ENCODE peak calls at places on chromosomes 16 and 17, in six cellular contexts. R is stimulated activated CD8-positive, alpha-beta memory T cell treated with anti-CD3 and anti-CD28 coated beads, Interleukin-2, amount 100 ng/mL, for 1 hour; V is GM12878; M is ureter; I is midbrain; E is stimulated activated CD4-positive, alpha-beta T cell treated with anti-CD3 and anti-CD28 coated beads, Interleukin-15, amount 100 ng/mL, for 1 hour. F is an unnamed sample.

GRCh38 chr17:10251212-10251948 is 53.0 kb upstream of the GAS7 start:
- DNase-seq in M (no peak), R (no peak), I (no peak), V (peak; percentile 76), E (no peak), F (no peak)

GRCh38 chr17:4540224-4541040 is 14.8 kb downstream of the MYBBP1A start:
- DNase-seq in M (no peak), V (no peak), E (no peak), R (no peak), I (no peak), F (peak; percentile 70)

GRCh38 chr17:9230861-9231260 is 209.6 kb downstream of the NTN1 start:
- DNase-seq in V (no peak), E (no peak), M (no peak), R (no peak), I (no peak), F (no peak)

GRCh38 chr16:2819179-2819938 is 2.3 kb downstream of the PRSS21 start:
- DNase-seq in R (no peak), E (no peak), I (no peak), V (no peak), M (no peak), F (peak; percentile 41)

GRCh38 chr16:15952265-15952711 is 2.9 kb downstream of the ABCC1 start:
- DNase-seq in E (no peak), I (no peak), M (no peak), V (no peak), R (no peak), F (no peak)

GRCh38 chr17:59367657-59368045 is 36.2 kb downstream of the YPEL2 start:
- DNase-seq in V (no peak), I (no peak), R (no peak), M (no peak), E (no peak), F (no peak)

GRCh38 chr16:17493012-17493411 is 22.3 kb upstream of the XYLT1 start:
- DNase-seq in V (no peak), R (no peak), E (no peak), M (no peak), I (no peak), F (no peak)

GRCh38 chr16:8962393-8963009 is 1.2 kb downstream of the USP7 start:
- DNase-seq in R (no peak), M (peak; percentile 52), E (no peak), V (no peak), I (no peak), F (peak; percentile 84)

GRCh38 chr17:8163978-8164814 is 1.4 kb upstream of the VAMP2 start:
- DNase-seq in E (no peak), I (no peak), R (no peak), V (no peak), M (peak; percentile 81), F (peak; percentile 87)

GRCh38 chr16:733382-734207 is 6.7 kb downstream of the HAGHL start:
- DNase-seq in E (no peak), R (no peak), M (no peak), I (no peak), V (no peak), F (no peak)

GRCh38 chr17:71260366-71260765 is 860.5 kb upstream of the SOX9 start:
- DNase-seq in I (no peak), R (no peak), V (no peak), M (no peak), E (no peak), F (no peak)

GRCh38 chr17:5078106-5079028 is at the start of gene ZFP3:
- DNase-seq in V (peak; percentile 56), E (peak; percentile 54), R (peak; percentile 53), M (peak; percentile 85), I (peak; percentile 87), F (peak; percentile 95)

GRCh38 chr16:81005644-81006471 is 827 bp downstream of the CMC2 start:
- DNase-seq in M (no peak), E (no peak), V (no peak), R (no peak), I (peak; percentile 40), F (no peak)

GRCh38 chr16:4376126-4376819 is 4.6 kb downstream of the VASN start:
- DNase-seq in M (peak; percentile 90), I (peak; percentile 83), V (no peak), R (no peak), E (no peak), F (peak; percentile 93)

GRCh38 chr16:57766714-57767348 is 31.3 kb downstream of the KATNB1 start:
- DNase-seq in E (no peak), I (no peak), V (no peak), R (no peak), M (no peak), F (peak; percentile 58)

GRCh38 chr16:11349599-11350276 is 4.5 kb downstream of the RMI2 start:
- DNase-seq in M (peak; percentile 67), I (peak; percentile 58), R (no peak), E (no peak), V (no peak), F (peak; percentile 76)

GRCh38 chr17:285751-286422 is 66.7 kb downstream of the RPH3AL start:
- DNase-seq in V (no peak), M (peak; percentile 35), E (no peak), R (no peak), I (no peak), F (no peak)

GRCh38 chr17:78899361-78900260 is 3.4 kb downstream of the CEP295NL start:
- DNase-seq in E (no peak), M (no peak), I (peak; percentile 57), V (no peak), R (no peak), F (peak; percentile 82)

GRCh38 chr17:31068291-31068690 is 26.5 kb upstream of the NF1 start:
- DNase-seq in V (no peak), E (no peak), M (no peak), R (no peak), I (peak; percentile 30), F (peak; percentile 44)

GRCh38 chr17:22703786-22704441 is 1011.6 kb downstream of the KCNJ18 start:
- DNase-seq in M (no peak), R (no peak), E (no peak), V (no peak), I (no peak), F (no peak)

GRCh38 chr17:41822216-41823140 is 9.7 kb downstream of the FKBP10 start:
- DNase-seq in V (no peak), E (no peak), R (no peak), M (no peak), I (no peak), F (peak; percentile 63)

GRCh38 chr17:78407387-78407990 is 29.0 kb downstream of the PGS1 start:
- DNase-seq in I (no peak), M (no peak), V (no peak), E (no peak), R (no peak), F (no peak)

GRCh38 chr16:53421248-53421647 is 13.0 kb upstream of the RBL2 start:
- DNase-seq in V (no peak), R (no peak), E (no peak), M (no peak), I (no peak), F (no peak)

GRCh38 chr16:72043539-72043938 is 10.8 kb upstream of the HP start:
- DNase-seq in M (no peak), R (no peak), I (no peak), V (no peak), E (no peak), F (no peak)

GRCh38 chr16:55331648-55332185 is 7.7 kb downstream of the IRX6 start:
- DNase-seq in E (no peak), R (no peak), I (no peak), M (no peak), V (no peak), F (no peak)

GRCh38 chr17:39928868-39929651 is 1.5 kb downstream of the LRRC3C start:
- DNase-seq in R (no peak), I (no peak), M (no peak), E (no peak), V (no peak), F (no peak)

GRCh38 chr16:66175580-66175979 is 190.9 kb upstream of the CDH5 start:
- DNase-seq in M (no peak), E (no peak), R (no peak), I (no peak), V (no peak), F (no peak)

GRCh38 chr16:4925791-4926190 is 11.2 kb downstream of the PPL start:
- DNase-seq in E (no peak), V (no peak), R (no peak), I (no peak), M (no peak), F (no peak)

GRCh38 chr17:40075216-40076100 is 12.7 kb downstream of the THRA start:
- DNase-seq in R (peak; percentile 40), V (no peak), E (peak; percentile 47), I (peak; percentile 89), M (peak; percentile 86), F (peak; percentile 86)

GRCh38 chr17:70181376-70181775 is 12.0 kb downstream of the KCNJ2 start:
- DNase-seq in R (no peak), M (no peak), E (no peak), I (no peak), V (no peak), F (no peak)

GRCh38 chr17:65564793-65565192 is 3.3 kb upstream of the AXIN2 start:
- DNase-seq in E (no peak), R (no peak), I (peak; percentile 36), M (no peak), V (no peak), F (peak; percentile 10)

GRCh38 chr17:73430848-73431247 is 119.0 kb upstream of the CDC42EP4 start:
- DNase-seq in M (no peak), I (no peak), R (no peak), E (no peak), V (no peak), F (no peak)

GRCh38 chr17:48184721-48185120 is 77.2 kb downstream of the SNX11 start:
- DNase-seq in R (no peak), E (no peak), I (no peak), V (no peak), M (no peak), F (no peak)

GRCh38 chr17:40329981-40330794 is 21.2 kb downstream of the RARA start:
- DNase-seq in M (no peak), V (no peak), I (no peak), E (no peak), R (no peak), F (peak; percentile 83)

GRCh38 chr17:28906276-28907051 is 3.6 kb upstream of the DHRS13 start:
- DNase-seq in M (no peak), E (no peak), I (no peak), V (no peak), R (no peak), F (no peak)

GRCh38 chr16:22664561-22664997 is 149.4 kb upstream of the HS3ST2 start:
- DNase-seq in I (no peak), V (no peak), R (no peak), E (no peak), M (peak; percentile 40), F (no peak)

F was measured in left lung.